ENCODE peak calls at places on chromosomes 6 and 20, in nine cellular contexts. W is amniotic stem cell, B is omental fat pad, U is adipocyte, R is dermis microvascular lymphatic vessel endothelial cell, J is cardiac muscle cell, C is uterus, H is astrocyte of the spinal cord, Y is HCT116. Q is an unnamed sample.

GRCh38 chr20:3323398-3323797 is 84.1 kb downstream of the DNAAF9 start:
- DNase-seq in W (no peak), B (no peak), U (no peak), R (no peak), J (no peak), C (no peak), H (no peak), Y (no peak), Q (peak; percentile 52)

GRCh38 chr6:43147289-43147688 is 23.8 kb upstream of the SRF start:
- DNase-seq in W (no peak), B (no peak), U (no peak), R (no peak), J (no peak), C (no peak), H (no peak), Y (no peak), Q (no peak)

GRCh38 chr6:167420858-167421766 is 96.2 kb downstream of the TTLL2 start:
- DNase-seq in W (no peak), B (no peak), U (no peak), R (no peak), J (no peak), C (no peak), H (no peak), Y (no peak), Q (no peak)

GRCh38 chr20:24996449-24997195 is 4.1 kb upstream of the APMAP start:
- DNase-seq in W (no peak), B (no peak), U (no peak), R (no peak), J (no peak), C (no peak), H (no peak), Y (no peak), Q (no peak)

GRCh38 chr6:41858703-41859102 is 36.5 kb downstream of the USP49 start:
- DNase-seq in W (no peak), B (no peak), U (no peak), R (no peak), J (no peak), C (no peak), H (no peak), Y (no peak), Q (no peak)

GRCh38 chr20:34175879-34176278 is 63.8 kb upstream of the EIF2S2 start:
- DNase-seq in W (no peak), B (no peak), U (no peak), R (no peak), J (no peak), C (no peak), H (no peak), Y (no peak), Q (no peak)

GRCh38 chr6:144104898-144105487 is 9.6 kb upstream of the SF3B5 start:
- DNase-seq in W (peak; percentile 51), B (no peak), U (peak; percentile 90), R (peak; percentile 80), J (peak; percentile 84), C (no peak), H (peak; percentile 81), Y (peak; percentile 59), Q (peak; percentile 60)

GRCh38 chr6:39061182-39061581 is 12.6 kb downstream of the GLP1R start:
- DNase-seq in W (no peak), B (no peak), U (no peak), R (no peak), J (no peak), C (no peak), H (no peak), Y (no peak), Q (no peak)

GRCh38 chr20:57040924-57041323 is 225.5 kb downstream of the BMP7 start:
- DNase-seq in W (no peak), B (no peak), U (peak; percentile 57), R (no peak), J (no peak), C (peak; percentile 36), H (peak; percentile 26), Y (no peak), Q (peak; percentile 51)

GRCh38 chr20:54208492-54209044 is 681 bp downstream of the PFDN4 start:
- DNase-seq in W (no peak), B (no peak), U (peak; percentile 73), R (peak; percentile 64), J (no peak), C (no peak), H (peak; percentile 58), Y (no peak), Q (peak; percentile 65)

GRCh38 chr20:34579191-34579661 is 20.7 kb downstream of the MAP1LC3A start:
- DNase-seq in W (peak; percentile 77), B (no peak), U (peak; percentile 91), R (peak; percentile 88), J (no peak), C (peak; percentile 54), H (peak; percentile 82), Y (peak; percentile 28), Q (peak; percentile 94)

GRCh38 chr6:37242429-37243052 is 15.0 kb upstream of the TBC1D22B start:
- DNase-seq in W (peak; percentile 91), B (peak; percentile 42), U (peak; percentile 94), R (peak; percentile 96), J (no peak), C (peak; percentile 50), H (peak; percentile 99), Y (peak; percentile 82), Q (peak; percentile 97)

GRCh38 chr20:49508435-49509199 is 26.1 kb upstream of the KCNB1 start:
- DNase-seq in W (no peak), B (no peak), U (peak; percentile 66), R (peak; percentile 64), J (peak; percentile 60), C (no peak), H (peak; percentile 43), Y (peak; percentile 28), Q (peak; percentile 12)

GRCh38 chr20:36847710-36848040 is 28.3 kb upstream of the TLDC2 start:
- DNase-seq in W (no peak), B (no peak), U (peak; percentile 15), R (no peak), J (no peak), C (no peak), H (no peak), Y (no peak), Q (no peak)

GRCh38 chr6:165663736-165664552 is 903 bp upstream of the PDE10A start:
- DNase-seq in W (no peak), B (no peak), U (peak; percentile 10), R (peak; percentile 50), J (peak; percentile 29), C (no peak), H (no peak), Y (no peak), Q (peak; percentile 20)

GRCh38 chr6:56143796-56144195 is 103.6 kb downstream of the COL21A1 start:
- DNase-seq in W (no peak), B (no peak), U (no peak), R (peak; percentile 31), J (no peak), C (no peak), H (no peak), Y (no peak), Q (no peak)

GRCh38 chr20:58614984-58615760 is 35.9 kb upstream of the STX16 start:
- DNase-seq in W (no peak), B (no peak), U (no peak), R (no peak), J (no peak), C (no peak), H (no peak), Y (no peak), Q (no peak)

GRCh38 chr6:113980937-113981554 is 10.1 kb upstream of the HDAC2 start:
- DNase-seq in W (no peak), B (no peak), U (peak; percentile 50), R (peak; percentile 56), J (peak; percentile 74), C (no peak), H (peak; percentile 35), Y (no peak), Q (no peak)

GRCh38 chr6:115969207-115969929 is 91.3 kb downstream of the FRK start:
- DNase-seq in W (no peak), B (no peak), U (peak; percentile 18), R (no peak), J (no peak), C (no peak), H (peak; percentile 20), Y (no peak), Q (no peak)

GRCh38 chr20:25280051-25280573 is 32.2 kb downstream of the PYGB start:
- DNase-seq in W (no peak), B (no peak), U (no peak), R (no peak), J (no peak), C (peak; percentile 7), H (no peak), Y (no peak), Q (no peak)

GRCh38 chr6:44228031-44228430 is 4.6 kb downstream of the SLC29A1 start:
- DNase-seq in W (no peak), B (no peak), U (no peak), R (no peak), J (no peak), C (no peak), H (no peak), Y (no peak), Q (no peak)

GRCh38 chr6:35024601-35025054 is 116.5 kb downstream of the TCP11 start:
- DNase-seq in W (no peak), B (no peak), U (peak; percentile 67), R (peak; percentile 89), J (peak; percentile 81), C (no peak), H (peak; percentile 65), Y (peak; percentile 29), Q (peak; percentile 90)

GRCh38 chr6:81938014-81938761 is 185.7 kb upstream of the TENT5A start:
- DNase-seq in W (peak; percentile 58), B (no peak), U (peak; percentile 75), R (peak; percentile 65), J (no peak), C (no peak), H (peak; percentile 91), Y (peak; percentile 96), Q (peak; percentile 97)

GRCh38 chr20:57680934-57681914 is 28.6 kb downstream of the PMEPA1 start:
- DNase-seq in W (no peak), B (no peak), U (no peak), R (no peak), J (no peak), C (no peak), H (no peak), Y (no peak), Q (no peak)

GRCh38 chr20:62707981-62708521 is 585 bp upstream of the NTSR1 start:
- DNase-seq in W (no peak), B (no peak), U (no peak), R (no peak), J (no peak), C (no peak), H (no peak), Y (peak; percentile 83), Q (no peak)

GRCh38 chr6:31826793-31827285 is 699 bp upstream of the HSPA1B start:
- DNase-seq in W (peak; percentile 76), B (no peak), U (peak; percentile 85), R (no peak), J (peak; percentile 53), C (peak; percentile 90), H (no peak), Y (no peak), Q (no peak)

Q was measured in mammary epithelial cell.